ENCODE peak calls at places on chromosome 15, in ten cellular contexts. P is IMR-90, L is upper lobe of left lung, A is Peyer's patch, I is transverse colon, K is heart left ventricle, B is testis, F is GM12878, X is HCT116, M is adrenal gland. E is an unnamed sample.

GRCh38 chr15:32721594-32721993 is 3.8 kb downstream of the GREM1 start:
- DNase-seq in X (no peak), F (no peak), L (no peak), I (no peak), M (no peak), A (no peak), K (no peak), P (peak; percentile 56), B (no peak), E (no peak)

GRCh38 chr15:99618941-99619411 is 53.2 kb downstream of the MEF2A start:
- DNase-seq in K (no peak), F (no peak), X (no peak), M (no peak), L (peak; percentile 42), P (peak; percentile 31), I (no peak), B (no peak), A (no peak), E (no peak)

GRCh38 chr15:100255644-100256043 is 86.1 kb downstream of the ADAMTS17 start:
- DNase-seq in A (no peak), P (no peak), F (no peak), X (no peak), I (no peak), L (peak; percentile 6), M (peak; percentile 13), B (no peak), K (no peak), E (no peak)

GRCh38 chr15:73941044-73941443 is 14.8 kb downstream of the LOXL1 start:
- DNase-seq in P (peak; percentile 97), X (no peak), M (no peak), K (peak; percentile 46), B (no peak), L (no peak), F (no peak), A (peak; percentile 30), I (no peak), E (peak; percentile 38)

GRCh38 chr15:60420322-60420721 is 22.5 kb upstream of the ANXA2 start:
- DNase-seq in A (no peak), B (no peak), L (no peak), K (no peak), I (no peak), M (no peak), X (no peak), F (no peak), P (no peak), E (no peak)

GRCh38 chr15:61946778-61947177 is 113.5 kb downstream of the VPS13C start:
- DNase-seq in A (no peak), L (no peak), K (no peak), F (no peak), P (peak; percentile 57), X (no peak), B (no peak), I (no peak), M (no peak), E (no peak)

GRCh38 chr15:66650433-66650832 is 51.6 kb upstream of the SMAD6 start:
- DNase-seq in I (no peak), P (no peak), L (peak; percentile 73), M (peak; percentile 71), A (no peak), K (no peak), X (no peak), F (no peak), B (no peak), E (peak; percentile 57)

GRCh38 chr15:31301687-31301990 is 25.0 kb upstream of the KLF13 start:
- DNase-seq in L (no peak), M (no peak), A (no peak), I (no peak), P (no peak), F (no peak), X (no peak), K (no peak), B (peak; percentile 12), E (no peak)

GRCh38 chr15:76642671-76643070 is 262.5 kb downstream of the SCAPER start:
- DNase-seq in P (no peak), F (no peak), X (no peak), M (no peak), B (no peak), A (no peak), K (no peak), L (no peak), I (no peak), E (no peak)

GRCh38 chr15:37098468-37099320 is 1.7 kb downstream of the MEIS2 start:
- DNase-seq in M (peak; percentile 53), I (no peak), X (no peak), K (no peak), L (no peak), A (peak; percentile 55), F (no peak), P (peak; percentile 35), B (peak; percentile 45), E (peak; percentile 15)

GRCh38 chr15:59611277-59612260 is at the start of gene GCNT3:
- DNase-seq in L (peak; percentile 55), I (peak; percentile 44), F (no peak), K (no peak), B (no peak), X (peak; percentile 32), M (no peak), A (no peak), P (peak; percentile 12), E (peak; percentile 20)

DNA sequence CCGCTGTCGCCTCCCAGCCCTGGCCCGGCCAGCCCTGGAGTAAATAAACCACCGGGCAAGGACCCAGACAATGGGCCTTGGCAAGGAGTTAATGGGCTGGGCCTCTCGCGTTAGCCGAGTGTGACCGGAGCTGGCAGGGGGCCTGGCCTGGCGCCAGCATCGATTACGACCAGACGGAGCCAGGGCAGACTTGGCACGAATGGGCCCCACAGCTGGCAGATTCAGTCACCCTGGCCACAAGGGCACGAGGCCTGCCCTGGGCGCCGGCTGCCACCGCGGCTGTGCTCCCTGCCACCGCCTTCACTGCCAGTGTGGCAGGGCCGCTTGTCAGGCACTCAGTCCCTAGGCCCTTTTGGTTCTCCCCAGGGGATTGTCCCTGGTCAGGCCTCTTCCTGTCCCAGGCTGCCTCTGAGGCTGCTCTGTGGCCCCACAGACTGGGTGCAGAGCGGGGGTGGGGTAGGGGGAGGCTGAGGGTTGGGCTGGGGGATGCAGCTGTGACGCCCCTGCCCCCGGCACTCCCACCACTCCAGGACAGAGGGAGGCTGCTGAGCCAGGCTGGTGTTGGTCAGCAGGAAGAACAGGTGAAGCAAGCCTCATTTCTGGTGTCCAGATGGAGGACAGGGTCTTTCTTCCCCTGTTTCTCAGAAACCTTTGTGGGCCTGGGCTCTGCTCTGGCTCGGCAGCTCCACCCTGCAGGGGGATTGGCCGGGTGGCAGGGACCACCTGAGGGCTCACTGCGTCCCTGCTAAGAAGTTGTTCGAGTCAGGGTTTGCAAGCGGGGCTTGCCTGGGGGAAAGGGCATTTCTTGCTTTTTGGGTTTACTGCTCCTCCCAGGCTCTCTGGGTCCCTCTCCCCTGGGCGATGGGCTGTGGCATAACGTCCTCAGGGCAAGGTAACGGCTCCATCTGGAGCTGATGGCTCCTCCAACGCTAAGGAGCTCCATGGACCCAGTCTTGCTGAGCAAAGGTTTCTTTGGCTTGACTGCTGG is 30.5 kb upstream of the SRP14 start:
- DNase-seq in X (peak; percentile 73), F (no peak), K (peak; percentile 93), M (peak; percentile 98), I (peak; percentile 95), P (no peak), B (peak; percentile 94), L (peak; percentile 95), A (peak; percentile 94), E (peak; percentile 88)
- TF ChIP-seq POLR2A in X (no peak), F (peak; percentile 79), K (no peak), M (no peak), I (peak; percentile 23), P (no peak), B (no peak), L (no peak), A (peak; percentile 20), E (no peak)

GRCh38 chr15:90184119-90184785 is 16.9 kb upstream of the SEMA4B start:
- DNase-seq in L (peak; percentile 84), M (peak; percentile 93), X (peak; percentile 71), B (peak; percentile 96), I (peak; percentile 89), K (peak; percentile 83), F (peak; percentile 76), P (no peak), A (peak; percentile 85), E (peak; percentile 57)
- TF ChIP-seq POLR2A in L (no peak), M (no peak), X (no peak), B (no peak), I (peak; percentile 68), K (no peak), F (peak; percentile 39), P (no peak), A (peak; percentile 83), E (peak; percentile 41)

DNA sequence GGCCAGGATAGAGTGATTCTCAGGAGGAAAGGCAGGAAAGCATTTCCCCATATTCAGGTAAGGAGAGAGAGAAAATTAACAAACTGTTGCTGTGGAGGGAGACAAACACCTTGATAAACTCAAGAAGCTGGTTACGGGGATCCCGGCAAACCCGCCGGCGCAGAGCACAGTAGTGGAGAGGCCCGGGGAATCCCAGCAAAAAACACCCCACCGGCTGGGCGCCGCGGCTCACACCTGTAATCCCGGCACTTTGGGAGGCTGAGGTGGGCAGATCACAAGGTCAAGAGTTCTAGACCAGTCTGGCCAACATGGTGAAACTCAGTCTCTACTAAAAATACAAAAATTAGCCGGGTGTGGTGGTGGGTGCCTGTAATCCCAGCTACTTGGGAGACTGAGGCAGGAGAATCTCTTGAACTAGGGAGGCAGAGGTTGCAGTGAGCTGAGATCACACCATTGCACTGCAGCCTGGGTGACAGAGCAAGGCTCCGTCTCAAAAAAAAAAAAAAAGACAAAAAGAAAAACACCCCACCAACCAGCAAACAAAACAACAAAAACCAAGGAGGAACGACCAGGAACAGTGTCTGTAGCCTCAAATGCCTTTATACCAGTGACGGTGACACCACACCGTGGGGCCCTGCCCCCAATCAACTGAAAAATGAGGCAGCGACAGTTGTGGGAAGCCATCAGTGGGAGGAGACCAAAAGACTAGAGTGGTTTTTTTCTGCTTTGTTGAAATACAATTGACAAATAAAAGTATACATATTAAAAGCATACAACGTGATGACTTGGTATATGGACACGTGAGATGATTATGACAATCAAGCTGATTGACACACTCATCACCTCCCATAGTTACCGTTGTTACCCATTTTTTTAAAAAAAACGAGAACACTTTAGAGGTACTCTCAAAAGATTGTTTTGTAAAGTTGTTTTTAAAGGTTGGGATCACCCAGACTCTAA is 40.2 kb upstream of the IDH2 start:
- DNase-seq in F (no peak), P (no peak), K (no peak), I (no peak), M (no peak), A (no peak), B (no peak), L (no peak), X (no peak), E (no peak)
- TF ChIP-seq POLR2A in F (no peak), P (no peak), K (no peak), I (no peak), M (no peak), A (no peak), B (no peak), L (no peak), X (no peak), E (no peak)

DNA sequence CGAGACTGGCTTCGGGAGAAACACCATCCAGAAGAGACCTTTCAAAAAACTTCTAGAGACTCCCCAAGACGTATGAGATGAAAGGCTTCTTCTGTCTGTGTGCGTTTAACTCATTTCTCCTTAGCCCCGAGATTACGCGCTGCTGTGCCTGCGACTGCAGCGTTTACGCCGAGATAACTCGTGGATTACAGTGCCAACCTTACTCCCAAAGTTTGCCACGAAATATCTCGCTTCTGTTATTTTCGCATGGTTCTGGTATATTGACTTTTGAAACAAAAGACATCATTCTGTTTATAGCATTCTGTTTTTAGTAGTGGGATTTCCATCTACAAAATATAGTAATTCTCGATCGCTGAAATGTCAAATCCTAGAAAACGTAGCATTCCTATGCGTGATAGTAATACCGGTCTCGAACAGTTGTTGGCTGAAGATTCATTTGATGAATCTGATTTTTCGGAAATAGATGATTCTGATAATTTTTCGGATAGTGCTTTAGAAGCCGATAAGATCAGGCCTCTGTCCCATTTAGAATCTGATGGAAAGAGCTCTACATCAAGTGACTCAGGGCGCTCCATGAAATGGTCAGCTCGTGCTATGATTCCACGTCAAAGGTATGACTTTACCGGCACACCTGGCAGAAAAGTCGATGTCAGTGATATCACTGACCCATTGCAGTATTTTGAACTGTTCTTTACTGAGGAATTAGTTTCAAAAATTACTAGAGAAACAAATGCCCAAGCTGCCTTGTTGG is 467 bp downstream of the PGBD4 start:
- DNase-seq in A (no peak), X (no peak), P (no peak), M (no peak), B (no peak), I (no peak), K (no peak), L (no peak), F (no peak), E (no peak)
- TF ChIP-seq POLR2A in A (no peak), X (no peak), P (no peak), M (no peak), B (no peak), I (no peak), K (no peak), L (no peak), F (no peak), E (no peak)

E was measured in H54.